ENCODE peak calls at places on chromosome 9, in six cellular contexts. Z, L, M, A, X and U are unnamed samples.

GRCh38 chr9:32968101-32969011 is 33.1 kb downstream of the APTX start:
- DNase-seq in Z (peak), L (peak), M (peak), A (peak), X (peak), U (peak)

GRCh38 chr9:105330201-105330600 is 85.8 kb downstream of the SLC44A1 start:
- DNase-seq in Z (no peak), L (no peak), M (no peak), A (no peak), X (no peak), U (no peak)

GRCh38 chr9:127407505-127407868 is 10.5 kb downstream of the SLC2A8 start:
- DNase-seq in Z (no peak), L (no peak), M (no peak), A (no peak), X (no peak), U (no peak)

GRCh38 chr9:91423785-91424402 is at the start of gene NFIL3:
- DNase-seq in Z (peak), L (peak), M (peak), A (peak), X (peak), U (peak)

GRCh38 chr9:99109522-99109921 is 4.6 kb downstream of the TGFBR1 start:
- DNase-seq in Z (no peak), L (no peak), M (no peak), A (no peak), X (no peak), U (no peak)

GRCh38 chr9:92506184-92506857 is 24.0 kb upstream of the ASPN start:
- DNase-seq in Z (no peak), L (no peak), M (no peak), A (peak), X (no peak), U (no peak)

GRCh38 chr9:138049779-138050471 is 172.3 kb downstream of the CACNA1B start:
- DNase-seq in Z (no peak), L (no peak), M (no peak), A (no peak), X (no peak), U (no peak)

GRCh38 chr9:89353989-89354388 is 35.7 kb downstream of the SECISBP2 start:
- DNase-seq in Z (no peak), L (no peak), M (no peak), A (no peak), X (no peak), U (no peak)

GRCh38 chr9:16192403-16193017 is 639.7 kb downstream of the CCDC171 start:
- DNase-seq in Z (no peak), L (no peak), M (no peak), A (no peak), X (peak), U (no peak)

GRCh38 chr9:83937861-83938455 is 16.7 kb upstream of the KIF27 start:
- DNase-seq in Z (no peak), L (peak), M (peak), A (no peak), X (peak), U (peak)

GRCh38 chr9:93286252-93287188 is 102.6 kb downstream of the WNK2 start:
- DNase-seq in Z (no peak), L (no peak), M (no peak), A (no peak), X (no peak), U (no peak)

GRCh38 chr9:80595192-80595591 is 1023.4 kb downstream of the TLE4 start:
- DNase-seq in Z (no peak), L (no peak), M (no peak), A (no peak), X (no peak), U (no peak)

GRCh38 chr9:7216004-7216821 is 458.4 kb downstream of the KDM4C start:
- DNase-seq in Z (no peak), L (peak), M (no peak), A (no peak), X (no peak), U (peak)

GRCh38 chr9:137385061-137385655 is 37.8 kb downstream of the EXD3 start:
- DNase-seq in Z (no peak), L (no peak), M (no peak), A (no peak), X (no peak), U (no peak)